ENCODE peak calls at places on chromosomes 3 and 15, in six cellular contexts. One of them, this sample, is unnamed.

GRCh38 chr3:38094999-38095398 is 41.9 kb downstream of the ACAA1 start:
- DNase-seq in type B pancreatic cell: no peak
- DNase-seq in stimulated activated CD4-positive, alpha-beta T cell treated with anti-CD3 and anti-CD28 coated beads, Interleukin-12 subunit alpha, Interleukin-12 subunit beta, amount 100 ng/mL, for 4 hours: no peak
- DNase-seq in left ventricle myocardium inferior: no peak
- DNase-seq in cardiac muscle cell: no peak
- DNase-seq in mucosa of descending colon: no peak
- DNase-seq in this sample: no peak

GRCh38 chr15:56806147-56806536 is 72.8 kb upstream of the ZNF280D start:
- DNase-seq in left ventricle myocardium inferior: no peak
- DNase-seq in cardiac muscle cell: no peak
- DNase-seq in stimulated activated CD4-positive, alpha-beta T cell treated with anti-CD3 and anti-CD28 coated beads, Interleukin-12 subunit alpha, Interleukin-12 subunit beta, amount 100 ng/mL, for 4 hours: no peak
- DNase-seq in mucosa of descending colon: no peak
- DNase-seq in type B pancreatic cell: no peak
- DNase-seq in this sample: no peak

GRCh38 chr3:178750639-178751038 is 214.4 kb downstream of the KCNMB2 start:
- DNase-seq in left ventricle myocardium inferior: no peak
- DNase-seq in cardiac muscle cell: no peak
- DNase-seq in mucosa of descending colon: peak
- DNase-seq in stimulated activated CD4-positive, alpha-beta T cell treated with anti-CD3 and anti-CD28 coated beads, Interleukin-12 subunit alpha, Interleukin-12 subunit beta, amount 100 ng/mL, for 4 hours: no peak
- DNase-seq in type B pancreatic cell: no peak
- DNase-seq in this sample: no peak

GRCh38 chr3:127714866-127715265 is 42.1 kb downstream of the ABTB1 start:
- DNase-seq in stimulated activated CD4-positive, alpha-beta T cell treated with anti-CD3 and anti-CD28 coated beads, Interleukin-12 subunit alpha, Interleukin-12 subunit beta, amount 100 ng/mL, for 4 hours: no peak
- DNase-seq in left ventricle myocardium inferior: no peak
- DNase-seq in cardiac muscle cell: no peak
- DNase-seq in mucosa of descending colon: no peak
- DNase-seq in type B pancreatic cell: no peak
- DNase-seq in this sample: no peak

GRCh38 chr15:27527490-27528067 is 556.6 kb downstream of the GABRG3 start:
- DNase-seq in mucosa of descending colon: no peak
- DNase-seq in left ventricle myocardium inferior: no peak
- DNase-seq in cardiac muscle cell: no peak
- DNase-seq in stimulated activated CD4-positive, alpha-beta T cell treated with anti-CD3 and anti-CD28 coated beads, Interleukin-12 subunit alpha, Interleukin-12 subunit beta, amount 100 ng/mL, for 4 hours: no peak
- DNase-seq in type B pancreatic cell: no peak
- DNase-seq in this sample: no peak

GRCh38 chr15:87874896-87875661 is 381.5 kb downstream of the NTRK3 start:
- DNase-seq in stimulated activated CD4-positive, alpha-beta T cell treated with anti-CD3 and anti-CD28 coated beads, Interleukin-12 subunit alpha, Interleukin-12 subunit beta, amount 100 ng/mL, for 4 hours: no peak
- DNase-seq in mucosa of descending colon: no peak
- DNase-seq in type B pancreatic cell: no peak
- DNase-seq in left ventricle myocardium inferior: peak
- DNase-seq in cardiac muscle cell: peak
- DNase-seq in this sample: peak

GRCh38 chr15:46456431-46456830 is 821.6 kb downstream of the SQOR start:
- DNase-seq in stimulated activated CD4-positive, alpha-beta T cell treated with anti-CD3 and anti-CD28 coated beads, Interleukin-12 subunit alpha, Interleukin-12 subunit beta, amount 100 ng/mL, for 4 hours: no peak
- DNase-seq in type B pancreatic cell: no peak
- DNase-seq in cardiac muscle cell: no peak
- DNase-seq in left ventricle myocardium inferior: no peak
- DNase-seq in mucosa of descending colon: no peak
- DNase-seq in this sample: no peak

GRCh38 chr15:72184165-72184811 is 13.3 kb downstream of the GRAMD2A start:
- DNase-seq in type B pancreatic cell: no peak
- DNase-seq in mucosa of descending colon: no peak
- DNase-seq in cardiac muscle cell: peak
- DNase-seq in left ventricle myocardium inferior: peak
- DNase-seq in stimulated activated CD4-positive, alpha-beta T cell treated with anti-CD3 and anti-CD28 coated beads, Interleukin-12 subunit alpha, Interleukin-12 subunit beta, amount 100 ng/mL, for 4 hours: no peak
- DNase-seq in this sample: peak

GRCh38 chr3:193014961-193015360 is 97.3 kb upstream of the MB21D2 start:
- DNase-seq in mucosa of descending colon: no peak
- DNase-seq in cardiac muscle cell: no peak
- DNase-seq in type B pancreatic cell: no peak
- DNase-seq in stimulated activated CD4-positive, alpha-beta T cell treated with anti-CD3 and anti-CD28 coated beads, Interleukin-12 subunit alpha, Interleukin-12 subunit beta, amount 100 ng/mL, for 4 hours: no peak
- DNase-seq in left ventricle myocardium inferior: no peak
- DNase-seq in this sample: no peak

GRCh38 chr15:42623951-42624350 is 48.5 kb downstream of the STARD9 start:
- DNase-seq in stimulated activated CD4-positive, alpha-beta T cell treated with anti-CD3 and anti-CD28 coated beads, Interleukin-12 subunit alpha, Interleukin-12 subunit beta, amount 100 ng/mL, for 4 hours: no peak
- DNase-seq in type B pancreatic cell: no peak
- DNase-seq in left ventricle myocardium inferior: no peak
- DNase-seq in cardiac muscle cell: no peak
- DNase-seq in mucosa of descending colon: no peak
- DNase-seq in this sample: no peak

GRCh38 chr3:111967071-111967470 is 11.8 kb upstream of the ABHD10 start:
- DNase-seq in cardiac muscle cell: no peak
- DNase-seq in stimulated activated CD4-positive, alpha-beta T cell treated with anti-CD3 and anti-CD28 coated beads, Interleukin-12 subunit alpha, Interleukin-12 subunit beta, amount 100 ng/mL, for 4 hours: no peak
- DNase-seq in left ventricle myocardium inferior: no peak
- DNase-seq in type B pancreatic cell: no peak
- DNase-seq in mucosa of descending colon: no peak
- DNase-seq in this sample: no peak

GRCh38 chr3:98765721-98766120 is 2.6 kb downstream of the ST3GAL6 start:
- DNase-seq in mucosa of descending colon: no peak
- DNase-seq in cardiac muscle cell: no peak
- DNase-seq in stimulated activated CD4-positive, alpha-beta T cell treated with anti-CD3 and anti-CD28 coated beads, Interleukin-12 subunit alpha, Interleukin-12 subunit beta, amount 100 ng/mL, for 4 hours: no peak
- DNase-seq in left ventricle myocardium inferior: no peak
- DNase-seq in type B pancreatic cell: no peak
- DNase-seq in this sample: no peak

GRCh38 chr15:87871130-87871737 is 385.3 kb downstream of the NTRK3 start:
- DNase-seq in mucosa of descending colon: no peak
- DNase-seq in stimulated activated CD4-positive, alpha-beta T cell treated with anti-CD3 and anti-CD28 coated beads, Interleukin-12 subunit alpha, Interleukin-12 subunit beta, amount 100 ng/mL, for 4 hours: no peak
- DNase-seq in type B pancreatic cell: no peak
- DNase-seq in cardiac muscle cell: peak
- DNase-seq in left ventricle myocardium inferior: no peak
- DNase-seq in this sample: no peak

GRCh38 chr3:13577181-13578121 is 28.5 kb downstream of the FBLN2 start:
- DNase-seq in stimulated activated CD4-positive, alpha-beta T cell treated with anti-CD3 and anti-CD28 coated beads, Interleukin-12 subunit alpha, Interleukin-12 subunit beta, amount 100 ng/mL, for 4 hours: no peak
- DNase-seq in cardiac muscle cell: no peak
- DNase-seq in left ventricle myocardium inferior: no peak
- DNase-seq in mucosa of descending colon: no peak
- DNase-seq in type B pancreatic cell: no peak
- DNase-seq in this sample: no peak

GRCh38 chr3:46632792-46633191 is 20.5 kb downstream of the FAM240A start:
- DNase-seq in cardiac muscle cell: peak
- DNase-seq in stimulated activated CD4-positive, alpha-beta T cell treated with anti-CD3 and anti-CD28 coated beads, Interleukin-12 subunit alpha, Interleukin-12 subunit beta, amount 100 ng/mL, for 4 hours: no peak
- DNase-seq in type B pancreatic cell: no peak
- DNase-seq in left ventricle myocardium inferior: no peak
- DNase-seq in mucosa of descending colon: no peak
- DNase-seq in this sample: no peak

GRCh38 chr3:148366743-148367410 is 330.8 kb upstream of the AGTR1 start:
- DNase-seq in cardiac muscle cell: peak
- DNase-seq in mucosa of descending colon: no peak
- DNase-seq in left ventricle myocardium inferior: no peak
- DNase-seq in type B pancreatic cell: no peak
- DNase-seq in stimulated activated CD4-positive, alpha-beta T cell treated with anti-CD3 and anti-CD28 coated beads, Interleukin-12 subunit alpha, Interleukin-12 subunit beta, amount 100 ng/mL, for 4 hours: no peak
- DNase-seq in this sample: no peak

GRCh38 chr3:182490601-182491485 is 302.5 kb upstream of the ATP11B start:
- DNase-seq in cardiac muscle cell: peak
- DNase-seq in mucosa of descending colon: peak
- DNase-seq in stimulated activated CD4-positive, alpha-beta T cell treated with anti-CD3 and anti-CD28 coated beads, Interleukin-12 subunit alpha, Interleukin-12 subunit beta, amount 100 ng/mL, for 4 hours: no peak
- DNase-seq in left ventricle myocardium inferior: no peak
- DNase-seq in type B pancreatic cell: no peak
- DNase-seq in this sample: no peak

GRCh38 chr3:59267021-59267420 is 217.2 kb upstream of the CFAP20DC start:
- DNase-seq in left ventricle myocardium inferior: no peak
- DNase-seq in cardiac muscle cell: no peak
- DNase-seq in mucosa of descending colon: no peak
- DNase-seq in type B pancreatic cell: no peak
- DNase-seq in stimulated activated CD4-positive, alpha-beta T cell treated with anti-CD3 and anti-CD28 coated beads, Interleukin-12 subunit alpha, Interleukin-12 subunit beta, amount 100 ng/mL, for 4 hours: no peak
- DNase-seq in this sample: no peak

GRCh38 chr3:55369491-55369890 is 117.6 kb downstream of the WNT5A start:
- DNase-seq in mucosa of descending colon: no peak
- DNase-seq in cardiac muscle cell: no peak
- DNase-seq in type B pancreatic cell: no peak
- DNase-seq in stimulated activated CD4-positive, alpha-beta T cell treated with anti-CD3 and anti-CD28 coated beads, Interleukin-12 subunit alpha, Interleukin-12 subunit beta, amount 100 ng/mL, for 4 hours: no peak
- DNase-seq in left ventricle myocardium inferior: no peak
- DNase-seq in this sample: peak

GRCh38 chr3:131957511-131957910 is 77.3 kb downstream of the CPNE4 start:
- DNase-seq in type B pancreatic cell: no peak
- DNase-seq in stimulated activated CD4-positive, alpha-beta T cell treated with anti-CD3 and anti-CD28 coated beads, Interleukin-12 subunit alpha, Interleukin-12 subunit beta, amount 100 ng/mL, for 4 hours: no peak
- DNase-seq in cardiac muscle cell: peak
- DNase-seq in mucosa of descending colon: no peak
- DNase-seq in left ventricle myocardium inferior: no peak
- DNase-seq in this sample: no peak

GRCh38 chr15:80182611-80183210 is 29.9 kb downstream of the FAH start:
- DNase-seq in type B pancreatic cell: no peak
- DNase-seq in left ventricle myocardium inferior: no peak
- DNase-seq in stimulated activated CD4-positive, alpha-beta T cell treated with anti-CD3 and anti-CD28 coated beads, Interleukin-12 subunit alpha, Interleukin-12 subunit beta, amount 100 ng/mL, for 4 hours: no peak
- DNase-seq in cardiac muscle cell: peak
- DNase-seq in mucosa of descending colon: no peak
- DNase-seq in this sample: no peak

GRCh38 chr3:101720851-101721649 is 3.4 kb upstream of the CEP97 start:
- DNase-seq in left ventricle myocardium inferior: no peak
- DNase-seq in cardiac muscle cell: no peak
- DNase-seq in type B pancreatic cell: no peak
- DNase-seq in mucosa of descending colon: no peak
- DNase-seq in stimulated activated CD4-positive, alpha-beta T cell treated with anti-CD3 and anti-CD28 coated beads, Interleukin-12 subunit alpha, Interleukin-12 subunit beta, amount 100 ng/mL, for 4 hours: no peak
- DNase-seq in this sample: no peak

GRCh38 chr15:64837502-64837901 is 4.2 kb upstream of the PLEKHO2 start:
- DNase-seq in stimulated activated CD4-positive, alpha-beta T cell treated with anti-CD3 and anti-CD28 coated beads, Interleukin-12 subunit alpha, Interleukin-12 subunit beta, amount 100 ng/mL, for 4 hours: no peak
- DNase-seq in mucosa of descending colon: peak
- DNase-seq in type B pancreatic cell: no peak
- DNase-seq in cardiac muscle cell: no peak
- DNase-seq in left ventricle myocardium inferior: no peak
- DNase-seq in this sample: no peak

GRCh38 chr3:58535531-58536500 is 1.2 kb downstream of the ACOX2 start:
- DNase-seq in stimulated activated CD4-positive, alpha-beta T cell treated with anti-CD3 and anti-CD28 coated beads, Interleukin-12 subunit alpha, Interleukin-12 subunit beta, amount 100 ng/mL, for 4 hours: no peak
- DNase-seq in mucosa of descending colon: peak
- DNase-seq in type B pancreatic cell: peak
- DNase-seq in left ventricle myocardium inferior: no peak
- DNase-seq in cardiac muscle cell: peak
- DNase-seq in this sample: peak

GRCh38 chr3:196193037-196193737 is 18.0 kb downstream of the ZDHHC19 start:
- DNase-seq in mucosa of descending colon: no peak
- DNase-seq in left ventricle myocardium inferior: no peak
- DNase-seq in type B pancreatic cell: no peak
- DNase-seq in stimulated activated CD4-positive, alpha-beta T cell treated with anti-CD3 and anti-CD28 coated beads, Interleukin-12 subunit alpha, Interleukin-12 subunit beta, amount 100 ng/mL, for 4 hours: no peak
- DNase-seq in cardiac muscle cell: no peak
- DNase-seq in this sample: no peak

GRCh38 chr15:50186090-50186489 is 4.1 kb downstream of the SLC27A2 start:
- DNase-seq in stimulated activated CD4-positive, alpha-beta T cell treated with anti-CD3 and anti-CD28 coated beads, Interleukin-12 subunit alpha, Interleukin-12 subunit beta, amount 100 ng/mL, for 4 hours: no peak
- DNase-seq in type B pancreatic cell: no peak
- DNase-seq in cardiac muscle cell: no peak
- DNase-seq in mucosa of descending colon: no peak
- DNase-seq in left ventricle myocardium inferior: no peak
- DNase-seq in this sample: no peak

GRCh38 chr15:45812200-45812599 is 177.4 kb downstream of the SQOR start:
- DNase-seq in mucosa of descending colon: no peak
- DNase-seq in stimulated activated CD4-positive, alpha-beta T cell treated with anti-CD3 and anti-CD28 coated beads, Interleukin-12 subunit alpha, Interleukin-12 subunit beta, amount 100 ng/mL, for 4 hours: no peak
- DNase-seq in type B pancreatic cell: no peak
- DNase-seq in cardiac muscle cell: no peak
- DNase-seq in left ventricle myocardium inferior: no peak
- DNase-seq in this sample: no peak